ENCODE peak calls at places on chromosomes 12 and 14, in six cellular contexts. F is naive thymus-derived CD8-positive, alpha-beta T cell; T is stimulated activated CD4-positive, alpha-beta T cell treated with anti-CD3 and anti-CD28 coated beads, Interleukin-12 subunit alpha, Interleukin-12 subunit beta, amount 100 ng/mL, for 24 hours; K is progenitor cell of endocrine pancreas; X is GDM1; O is EH. R is an unnamed sample.

GRCh38 chr14:79809849-79810612 is 401.3 kb downstream of the DIO2 start:
- DNase-seq in F (no peak), T (no peak), K (no peak), X (no peak), O (peak), R (no peak)

GRCh38 chr12:52971701-52972329 is 22.9 kb downstream of the KRT18 start:
- DNase-seq in F (no peak), T (no peak), K (no peak), X (no peak), O (peak), R (peak)

GRCh38 chr12:132647858-132648257 is 29.3 kb downstream of the P2RX2 start:
- DNase-seq in F (no peak), T (no peak), K (no peak), X (no peak), O (no peak), R (no peak)

GRCh38 chr14:61566537-61567225 is 128.6 kb upstream of the HIF1A start:
- DNase-seq in F (no peak), T (no peak), K (no peak), X (no peak), O (peak), R (no peak)

GRCh38 chr12:108127654-108128053 is 1.4 kb upstream of the WSCD2 start:
- DNase-seq in F (no peak), T (no peak), K (no peak), X (no peak), O (no peak), R (no peak)

GRCh38 chr12:13024151-13024946 is 19.8 kb upstream of the FAM234B start:
- DNase-seq in F (no peak), T (no peak), K (no peak), X (no peak), O (peak), R (no peak)

GRCh38 chr12:89166525-89166934 is 185.8 kb downstream of the DUSP6 start:
- DNase-seq in F (no peak), T (no peak), K (no peak), X (no peak), O (peak), R (no peak)

GRCh38 chr12:102964872-102965271 is 7.4 kb downstream of the ASCL1 start:
- DNase-seq in F (no peak), T (no peak), K (peak), X (no peak), O (no peak), R (peak)

GRCh38 chr14:45089813-45090212 is 5.9 kb downstream of the PRPF39 start:
- DNase-seq in F (no peak), T (no peak), K (no peak), X (no peak), O (peak), R (no peak)

GRCh38 chr12:129195081-129195480 is 341.8 kb downstream of the GLT1D1 start:
- DNase-seq in F (no peak), T (no peak), K (no peak), X (no peak), O (no peak), R (no peak)

GRCh38 chr12:16136206-16136605 is 141.3 kb downstream of the SLC15A5 start:
- DNase-seq in F (no peak), T (no peak), K (no peak), X (no peak), O (no peak), R (no peak)

GRCh38 chr14:29282169-29282568 is 515.6 kb downstream of the FOXG1 start:
- DNase-seq in F (no peak), T (no peak), K (no peak), X (no peak), O (peak), R (no peak)

GRCh38 chr12:132285991-132286681 is 43.3 kb downstream of the GALNT9 start:
- DNase-seq in F (no peak), T (no peak), K (no peak), X (no peak), O (peak), R (no peak)

GRCh38 chr12:32662665-32663064 is 16.4 kb upstream of the DNM1L start:
- DNase-seq in F (no peak), T (no peak), K (no peak), X (no peak), O (no peak), R (no peak)

GRCh38 chr12:118307069-118307954 is 65.4 kb downstream of the TAOK3 start:
- DNase-seq in F (no peak), T (peak), K (no peak), X (no peak), O (peak), R (no peak)

R was measured in ecto neural progenitor cell.